ENCODE peak calls at places on chromosome 19, in six cellular contexts. A is CD8-positive, alpha-beta T cell; Z is heart right ventricle; U is psoas muscle; Y is OCI-LY7; B is tibial nerve. F is an unnamed sample.

GRCh38 chr19:8665468-8666213 is 33.0 kb downstream of the ACTL9 start:
- DNase-seq in A (no peak), Z (no peak), U (no peak), Y (no peak), B (no peak), F (no peak)

GRCh38 chr19:41195675-41196497 is 2.9 kb downstream of the CYP2S1 start:
- DNase-seq in A (no peak), Z (no peak), U (no peak), Y (no peak), B (no peak), F (no peak)

GRCh38 chr19:20858218-20858617 is 64.8 kb upstream of the ZNF85 start:
- DNase-seq in A (no peak), B (no peak), U (no peak), Y (no peak), Z (no peak), F (no peak)

GRCh38 chr19:1261512-1261862 is 7.6 kb upstream of the CIRBP start:
- DNase-seq in U (peak; percentile 62), Y (peak; percentile 74), Z (no peak), B (no peak), A (peak; percentile 52), F (no peak)

GRCh38 chr19:4722671-4723464 is 774 bp downstream of the DPP9 start:
- DNase-seq in Z (no peak), A (peak; percentile 14), B (no peak), Y (peak; percentile 67), U (peak; percentile 78), F (peak; percentile 40)

GRCh38 chr19:55173717-55174409 is 6.2 kb downstream of the SYT5 start:
- DNase-seq in Y (peak; percentile 84), Z (peak; percentile 60), A (peak; percentile 25), U (no peak), B (no peak), F (peak; percentile 57)

GRCh38 chr19:2176336-2176994 is 12.7 kb downstream of the DOT1L start:
- DNase-seq in U (peak; percentile 88), Z (no peak), B (no peak), Y (no peak), A (no peak), F (no peak)

GRCh38 chr19:800360-801029 is 3.2 kb downstream of the PTBP1 start:
- DNase-seq in U (no peak), Y (no peak), Z (no peak), A (peak; percentile 8), B (no peak), F (no peak)

GRCh38 chr19:7917292-7918061 is 2.7 kb upstream of the SNAPC2 start:
- DNase-seq in Z (peak; percentile 57), A (peak; percentile 65), B (no peak), U (peak; percentile 77), Y (peak; percentile 44), F (peak; percentile 40)

GRCh38 chr19:4991996-4992698 is 23.2 kb downstream of the KDM4B start:
- DNase-seq in Y (no peak), A (no peak), B (no peak), U (no peak), Z (no peak), F (no peak)

GRCh38 chr19:32581704-32582164 is 744 bp downstream of the PDCD5 start:
- DNase-seq in U (peak; percentile 60), Z (peak; percentile 37), A (no peak), B (no peak), Y (peak; percentile 7), F (peak; percentile 27)

GRCh38 chr19:2722541-2723344 is 1.6 kb upstream of the DIRAS1 start:
- DNase-seq in B (no peak), Y (no peak), U (peak; percentile 81), Z (peak; percentile 74), A (no peak), F (peak; percentile 54)

GRCh38 chr19:8085606-8086464 is 33.3 kb downstream of the CCL25 start:
- DNase-seq in B (no peak), Y (no peak), A (no peak), Z (no peak), U (no peak), F (no peak)

GRCh38 chr19:21603431-21604153 is 98.2 kb downstream of the ZNF429 start:
- DNase-seq in Z (no peak), B (no peak), Y (no peak), U (no peak), A (no peak), F (no peak)

GRCh38 chr19:51094696-51095279 is 12.1 kb upstream of the KLK14 start:
- DNase-seq in A (peak; percentile 41), Y (peak; percentile 52), B (no peak), U (no peak), Z (peak; percentile 30), F (no peak)

GRCh38 chr19:12331211-12331941 is 2.1 kb downstream of the ZNF563 start:
- DNase-seq in Y (peak; percentile 24), Z (no peak), A (peak; percentile 42), B (no peak), U (no peak), F (no peak)

GRCh38 chr19:46920341-46920740 is 59.5 kb downstream of the ARHGAP35 start:
- DNase-seq in Z (no peak), B (no peak), Y (no peak), U (no peak), A (no peak), F (no peak)

GRCh38 chr19:40322951-40323615 is 25.1 kb downstream of the C19orf47 start:
- DNase-seq in Y (no peak), A (no peak), Z (no peak), U (no peak), B (no peak), F (peak; percentile 59)

GRCh38 chr19:38221919-38222828 is 1.8 kb downstream of the DPF1 start:
- DNase-seq in B (no peak), Z (no peak), Y (no peak), A (no peak), U (no peak), F (no peak)

GRCh38 chr19:38224014-38224862 is at the start of gene DPF1:
- DNase-seq in Y (peak; percentile 88), B (no peak), Z (peak; percentile 50), U (no peak), A (peak; percentile 41), F (peak; percentile 62)

GRCh38 chr19:38221421-38221820 is 2.6 kb downstream of the DPF1 start:
- DNase-seq in Y (no peak), A (no peak), B (no peak), Z (no peak), U (no peak), F (no peak)

GRCh38 chr19:38223119-38223523 is 901 bp downstream of the DPF1 start:
- DNase-seq in Z (no peak), Y (no peak), B (no peak), A (no peak), U (no peak), F (no peak)

GRCh38 chr19:38223617-38224013 is 407 bp downstream of the DPF1 start:
- DNase-seq in U (no peak), Y (no peak), B (no peak), A (no peak), Z (no peak), F (no peak)
- H3K4me3 ChIP-seq in U (peak overlapping the region; percentile 61), Y (peak overlapping the region; percentile 76), B (peak overlapping the region; percentile 46), A (peak overlapping the region; percentile 3), Z (peak overlapping the region; percentile 49), F (peak overlapping the region; percentile 55)

DNA sequence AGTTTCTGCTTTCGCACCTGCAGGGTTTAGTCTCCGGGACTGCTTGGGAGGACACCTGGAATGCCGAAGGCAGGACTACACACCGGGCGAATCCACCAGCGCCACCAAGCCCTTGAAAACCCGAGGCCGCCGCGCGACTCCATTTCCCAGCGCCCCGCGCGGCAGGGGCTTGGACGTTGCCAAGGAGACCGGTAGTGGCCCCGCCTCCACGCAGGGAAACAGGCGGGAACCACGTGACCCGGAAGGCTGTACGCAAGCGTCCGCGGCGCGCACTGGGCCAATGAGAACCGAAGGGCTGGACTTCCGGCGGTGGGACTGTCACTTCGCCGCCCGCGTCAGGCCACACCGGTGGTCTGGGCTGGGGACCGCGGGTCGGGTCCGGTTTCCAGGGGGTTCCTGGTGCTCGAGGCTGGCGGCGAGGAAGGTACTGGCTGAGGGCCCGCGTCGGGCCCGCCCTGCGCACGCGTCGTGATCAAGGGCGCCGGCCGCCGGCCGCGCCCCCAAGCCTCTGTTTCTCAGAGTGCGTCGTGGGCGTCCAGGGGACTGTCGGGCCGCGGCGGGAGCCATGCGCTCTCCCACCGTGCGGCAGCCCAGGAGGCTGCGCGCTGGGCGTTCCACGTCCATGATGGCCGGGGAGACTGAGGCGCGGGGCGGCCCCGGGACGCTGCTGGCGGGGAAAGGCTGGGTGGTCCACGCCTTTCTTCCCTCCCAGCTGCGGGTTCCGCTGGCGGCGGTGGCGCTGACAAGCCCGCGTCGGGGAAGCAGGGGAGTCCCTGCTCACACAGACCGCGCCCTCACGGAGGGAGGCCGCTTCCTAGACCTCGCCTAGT is at the start of gene ZNF324:
- DNase-seq in Z (peak; percentile 98), A (peak; percentile 97), B (peak; percentile 98), U (peak; percentile 99), Y (peak; percentile 99), F (peak; percentile 96)
- TF ChIP-seq CTCF in Z (no peak), A (no peak), B (no peak), U (no peak), Y (peak; percentile 43), F (no peak)

GRCh38 chr19:15488489-15489226 is 9.4 kb upstream of the PGLYRP2 start:
- DNase-seq in Z (peak; percentile 49), U (peak; percentile 85), B (no peak), Y (no peak), A (no peak), F (no peak)

GRCh38 chr19:15487038-15487437 is 7.7 kb upstream of the PGLYRP2 start:
- DNase-seq in A (no peak), Z (no peak), B (no peak), Y (no peak), U (no peak), F (no peak)
- H3K4me3 ChIP-seq in A (no peak overlapping the region), Z (no peak overlapping the region), B (no peak overlapping the region), Y (no peak overlapping the region), U (no peak overlapping the region), F (no peak overlapping the region)

GRCh38 chr19:37332839-37333238 is 38.1 kb upstream of the ZNF527 start:
- DNase-seq in Z (no peak), Y (no peak), B (no peak), A (no peak), U (no peak), F (no peak)
- TF ChIP-seq CTCF in Z (no peak), Y (no peak), B (no peak), A (no peak), U (no peak), F (no peak)

DNA sequence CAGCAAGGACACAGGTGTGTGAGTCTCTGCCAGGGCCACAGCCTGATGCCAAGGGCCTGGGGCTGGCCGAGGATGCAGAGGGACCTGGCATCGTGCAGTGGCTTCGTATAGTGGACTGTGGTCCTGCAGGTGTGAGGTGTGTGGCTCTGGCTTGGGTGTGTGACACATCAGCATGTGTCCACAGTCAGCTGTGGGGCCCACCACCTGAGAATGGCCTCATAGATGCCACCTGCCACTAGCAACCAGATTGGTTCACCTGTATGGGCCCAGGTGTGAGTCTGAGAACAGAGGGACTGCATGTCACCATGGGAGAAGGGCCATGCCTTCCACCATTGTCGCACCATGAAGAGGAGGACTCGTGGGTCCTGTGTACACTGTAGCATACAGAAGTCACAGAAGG is 2.4 kb downstream of the PPP1R14A start:
- DNase-seq in A (no peak), B (no peak), U (no peak), Y (no peak), Z (no peak), F (no peak)
- H3K4me3 ChIP-seq in A (no peak overlapping the region), B (no peak overlapping the region), U (peak overlapping the region; percentile 61), Y (no peak overlapping the region), Z (peak overlapping the region; percentile 49), F (no peak overlapping the region)

GRCh38 chr19:18278521-18279265 is 2.7 kb downstream of the JUND start:
- DNase-seq in Y (peak; percentile 41), U (no peak), A (peak; percentile 57), Z (no peak), B (no peak), F (peak; percentile 33)
- TF ChIP-seq CTCF in Y (peak; percentile 78), U (no peak), A (peak; percentile 43), Z (no peak), B (peak; percentile 14), F (peak; percentile 30)

F was measured in astrocyte of the spinal cord.